ENCODE peak calls at places on chromosomes 7 and 10, in six cellular contexts. D, K, L, I, G and Q are unnamed samples. For H3K27me3, the result is how much of the 10 kb centered on the place peaks cover.

GRCh38 chr7:100177040-100178001 is at the start of the genes GPC2 and STAG3:
- DNase-seq in D (peak), K (peak), L (peak), I (peak), G (peak), Q (peak)

GRCh38 chr10:31706921-31707571 is 221.6 kb downstream of the ARHGAP12 start:
- DNase-seq in D (no peak), K (no peak), L (no peak), I (peak), G (no peak), Q (no peak)

GRCh38 chr10:100370976-100371706 is 24.1 kb downstream of the SCD start:
- DNase-seq in D (no peak), K (peak), L (peak), I (peak), G (peak), Q (no peak)

GRCh38 chr10:83881647-83882046 is 257.7 kb upstream of the GHITM start:
- DNase-seq in D (no peak), K (no peak), L (no peak), I (no peak), G (no peak), Q (no peak)

GRCh38 chr10:104099941-104100340 is 14.3 kb upstream of the COL17A1 start:
- DNase-seq in D (no peak), K (no peak), L (no peak), I (no peak), G (peak), Q (no peak)

GRCh38 chr7:130841416-130841815 is 107.4 kb upstream of the KLF14 start:
- DNase-seq in D (no peak), K (no peak), L (no peak), I (no peak), G (no peak), Q (no peak)

GRCh38 chr10:91409069-91409868 is 875 bp upstream of the HECTD2 start:
- DNase-seq in D (no peak), K (peak), L (peak), I (peak), G (peak), Q (no peak)

GRCh38 chr10:75612904-75613684 is 181.7 kb downstream of the LRMDA start:
- DNase-seq in D (no peak), K (no peak), L (no peak), I (no peak), G (no peak), Q (no peak)

GRCh38 chr7:2527505-2528464 is 8.2 kb downstream of the LFNG start:
- DNase-seq in D (no peak), K (peak), L (no peak), I (no peak), G (peak), Q (peak)

GRCh38 chr7:96636342-96636865 is 73.2 kb downstream of the SEM1 start:
- DNase-seq in D (no peak), K (no peak), L (no peak), I (no peak), G (no peak), Q (peak)

GRCh38 chr10:124262249-124262865 is 156.4 kb downstream of the OAT start:
- DNase-seq in D (no peak), K (no peak), L (no peak), I (peak), G (no peak), Q (no peak)

GRCh38 chr7:13990319-13990983 is 985 bp upstream of the ETV1 start:
- DNase-seq in D (no peak), K (peak), L (peak), I (peak), G (peak), Q (no peak)

GRCh38 chr7:25950488-25951413 is 201.2 kb upstream of the NFE2L3 start:
- DNase-seq in D (peak), K (peak), L (no peak), I (peak), G (peak), Q (peak)

GRCh38 chr10:34655286-34656170 is 159.6 kb downstream of the PARD3 start:
- DNase-seq in D (no peak), K (peak), L (peak), I (no peak), G (peak), Q (peak)

GRCh38 chr7:142549007-142549406 is 200.3 kb upstream of the PRSS1 start:
- DNase-seq in D (no peak), K (peak), L (no peak), I (no peak), G (peak), Q (peak)

GRCh38 chr10:3770611-3771110 is 14.3 kb downstream of the KLF6 start:
- DNase-seq in D (no peak), K (no peak), L (no peak), I (no peak), G (no peak), Q (no peak)

GRCh38 chr7:19069842-19070241 is 47.6 kb downstream of the TWIST1 start:
- DNase-seq in D (no peak), K (peak), L (no peak), I (no peak), G (peak), Q (no peak)

GRCh38 chr10:52308251-52309031 is 5.6 kb upstream of the DKK1 start:
- DNase-seq in D (no peak), K (peak), L (peak), I (peak), G (peak), Q (no peak)

GRCh38 chr10:97428572-97428981 is 2.6 kb downstream of the PGAM1 start:
- DNase-seq in D (no peak), K (peak), L (no peak), I (no peak), G (peak), Q (no peak)

GRCh38 chr10:99524050-99524666 is 8.6 kb upstream of the NKX2-3 start:
- DNase-seq in D (no peak), K (no peak), L (no peak), I (no peak), G (no peak), Q (no peak)

GRCh38 chr7:142030294-142030693 is 34.6 kb downstream of the MGAM start:
- DNase-seq in D (no peak), K (peak), L (no peak), I (no peak), G (peak), Q (no peak)

GRCh38 chr7:140571537-140572122 is 69.0 kb downstream of the DENND2A start:
- DNase-seq in D (no peak), K (peak), L (no peak), I (peak), G (peak), Q (no peak)

GRCh38 chr7:41640487-41640886 is 62.4 kb downstream of the INHBA start:
- DNase-seq in D (no peak), K (no peak), L (no peak), I (no peak), G (no peak), Q (no peak)

GRCh38 chr10:17092986-17093803 is 36.4 kb downstream of the CUBN start:
- DNase-seq in D (no peak), K (no peak), L (no peak), I (no peak), G (no peak), Q (no peak)
- H3K27me3 ChIP-seq in D (under half), K (under half), L (under half), I (under half), G (under half), Q (under half)

DNA sequence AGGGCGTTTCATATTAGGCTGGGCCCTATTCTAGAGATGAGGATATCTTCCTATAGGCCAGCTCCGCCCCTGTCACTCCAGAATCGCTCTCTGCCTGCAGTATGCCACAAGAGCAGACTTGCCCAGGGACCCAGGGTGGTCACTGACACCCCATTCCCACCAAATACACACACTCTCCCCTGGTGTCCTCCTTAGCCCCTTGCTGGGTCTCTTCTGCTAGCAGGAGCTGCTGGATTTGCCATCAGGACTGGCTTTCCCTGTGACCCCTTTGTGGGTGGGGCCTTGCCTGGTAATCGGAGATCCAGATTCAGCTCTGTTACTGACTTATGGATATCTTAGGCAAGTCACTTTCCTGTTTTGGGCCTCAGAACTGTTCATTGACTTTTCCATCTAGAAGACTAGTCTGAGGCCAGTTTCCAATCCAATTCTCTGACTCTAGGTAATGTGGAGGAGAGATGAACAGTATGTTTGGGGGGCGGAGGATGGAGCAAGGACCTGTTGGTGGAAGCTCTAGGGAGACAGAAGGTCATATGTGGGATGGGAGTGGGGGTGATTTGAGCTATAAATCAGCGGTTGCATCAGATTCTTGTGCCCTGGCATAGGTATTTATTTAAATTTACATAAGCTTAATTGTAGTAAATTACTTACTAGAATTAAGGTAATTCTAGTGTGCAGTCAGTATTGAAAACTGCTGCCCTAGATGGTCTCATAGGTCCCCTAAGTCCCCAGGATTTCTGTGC is 1.6 kb downstream of the TSPAN15 start:
- DNase-seq in D (no peak), K (no peak), L (no peak), I (no peak), G (no peak), Q (no peak)
- H3K4me3 ChIP-seq in D (no peak), K (no peak), L (peak), I (no peak), G (no peak), Q (no peak)

DNA sequence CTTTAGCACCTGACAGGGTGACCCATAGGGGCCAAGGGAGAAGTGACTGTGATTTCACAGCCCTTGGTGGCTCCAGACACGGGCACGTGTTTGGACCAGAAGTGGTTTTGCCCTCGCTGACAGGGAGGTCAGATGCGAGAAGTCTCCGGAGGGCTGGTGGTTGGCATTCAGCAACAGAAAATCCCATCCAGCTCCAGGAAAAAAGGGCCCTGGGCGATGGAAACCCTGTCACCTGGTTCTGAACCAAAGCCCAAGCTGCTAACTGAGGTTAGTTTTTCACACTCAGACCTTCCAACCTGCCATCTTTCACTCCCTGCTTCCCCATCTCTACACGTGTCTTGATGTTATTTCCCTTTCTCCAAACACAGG is 272.9 kb downstream of the TRIL start:
- DNase-seq in D (no peak), K (no peak), L (no peak), I (peak), G (no peak), Q (no peak)
- TF ChIP-seq CTCF in D (no peak), K (no peak), L (no peak), I (no peak), G (no peak), Q (no peak)

DNA sequence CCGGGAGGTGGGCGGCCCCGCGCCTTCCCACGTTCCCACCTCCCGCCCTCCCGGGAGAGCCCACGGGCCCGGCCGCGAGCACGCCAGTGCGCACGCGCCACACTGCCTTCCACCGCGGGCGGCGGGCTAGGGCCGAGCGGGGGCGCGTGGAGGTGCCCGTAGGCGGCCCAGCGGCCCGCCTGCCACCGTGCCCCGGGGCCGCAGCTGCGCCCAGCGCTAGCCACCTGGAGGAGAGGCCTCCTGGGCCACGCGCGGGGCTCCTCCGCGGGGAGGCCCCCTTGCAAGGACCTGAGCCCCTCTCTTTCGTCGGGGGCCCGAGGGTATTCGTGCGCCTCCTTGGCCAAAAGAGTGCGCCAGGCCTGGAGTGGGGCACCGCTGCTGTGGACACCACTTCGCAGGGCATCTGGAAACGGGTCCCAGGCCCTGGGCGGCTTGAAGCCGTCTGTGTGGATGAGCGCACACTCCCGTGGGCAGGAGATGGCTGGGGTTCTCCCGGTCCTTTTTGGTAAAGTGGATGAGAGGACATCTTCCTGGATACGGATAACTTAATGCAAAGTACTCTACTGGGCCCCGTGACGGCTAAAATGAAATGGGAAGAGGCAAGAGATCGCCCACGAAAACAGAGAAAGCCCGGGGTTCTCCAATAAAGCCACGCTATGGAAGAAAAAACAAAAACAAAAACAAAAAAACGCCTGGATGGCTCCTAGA is 9.0 kb upstream of the EBF3 start:
- DNase-seq in D (no peak), K (no peak), L (no peak), I (peak), G (no peak), Q (no peak)
- H3K27me3 ChIP-seq in D (under half), K (under half), L (under half), I (under half), G (under half), Q (under half)

DNA sequence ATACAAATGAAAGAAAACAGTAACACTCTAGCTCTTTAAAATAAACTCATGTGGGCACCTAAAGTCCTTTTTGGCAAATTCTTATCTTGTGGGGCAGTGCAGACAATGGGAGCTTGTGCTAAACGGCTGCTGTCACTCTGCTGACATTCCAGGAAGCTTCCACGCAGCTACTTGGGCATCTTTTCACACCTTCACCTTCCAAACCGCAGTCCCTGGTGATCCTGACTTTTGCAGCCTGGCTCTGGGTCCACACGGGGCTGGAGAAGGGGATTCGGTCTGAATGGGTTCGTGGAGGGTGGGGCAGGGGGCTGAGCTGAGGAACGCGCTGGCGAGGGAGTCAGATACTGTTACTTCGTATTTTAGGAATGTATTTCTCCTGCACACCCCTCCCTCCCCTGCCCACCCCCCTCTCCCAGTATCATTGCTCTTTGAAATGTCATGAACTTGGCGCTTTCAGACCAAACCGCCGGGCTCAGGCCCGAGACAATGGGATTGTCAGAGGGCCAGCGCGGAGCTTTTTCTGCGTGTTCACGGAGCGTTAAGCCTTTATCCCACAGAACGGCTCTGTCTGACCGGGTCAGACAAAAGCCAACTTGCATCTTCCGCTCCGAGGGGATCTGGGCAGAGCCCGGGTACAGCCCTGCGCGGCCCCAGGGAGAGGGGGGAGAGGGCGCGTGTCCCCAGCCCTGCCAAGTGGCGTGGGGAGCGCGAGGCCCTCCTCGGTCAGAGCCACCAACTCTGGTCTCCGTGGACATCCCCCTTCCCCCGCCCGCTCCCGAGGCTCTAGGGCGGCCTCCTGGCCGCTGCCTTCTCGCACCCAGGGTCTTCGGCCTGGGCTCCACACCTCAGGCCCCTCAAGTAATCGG is 76.7 kb upstream of the EN2 start:
- DNase-seq in D (no peak), K (no peak), L (no peak), I (no peak), G (no peak), Q (no peak)
- H3K4me3 ChIP-seq in D (no peak), K (no peak), L (no peak), I (no peak), G (no peak), Q (no peak)

DNA sequence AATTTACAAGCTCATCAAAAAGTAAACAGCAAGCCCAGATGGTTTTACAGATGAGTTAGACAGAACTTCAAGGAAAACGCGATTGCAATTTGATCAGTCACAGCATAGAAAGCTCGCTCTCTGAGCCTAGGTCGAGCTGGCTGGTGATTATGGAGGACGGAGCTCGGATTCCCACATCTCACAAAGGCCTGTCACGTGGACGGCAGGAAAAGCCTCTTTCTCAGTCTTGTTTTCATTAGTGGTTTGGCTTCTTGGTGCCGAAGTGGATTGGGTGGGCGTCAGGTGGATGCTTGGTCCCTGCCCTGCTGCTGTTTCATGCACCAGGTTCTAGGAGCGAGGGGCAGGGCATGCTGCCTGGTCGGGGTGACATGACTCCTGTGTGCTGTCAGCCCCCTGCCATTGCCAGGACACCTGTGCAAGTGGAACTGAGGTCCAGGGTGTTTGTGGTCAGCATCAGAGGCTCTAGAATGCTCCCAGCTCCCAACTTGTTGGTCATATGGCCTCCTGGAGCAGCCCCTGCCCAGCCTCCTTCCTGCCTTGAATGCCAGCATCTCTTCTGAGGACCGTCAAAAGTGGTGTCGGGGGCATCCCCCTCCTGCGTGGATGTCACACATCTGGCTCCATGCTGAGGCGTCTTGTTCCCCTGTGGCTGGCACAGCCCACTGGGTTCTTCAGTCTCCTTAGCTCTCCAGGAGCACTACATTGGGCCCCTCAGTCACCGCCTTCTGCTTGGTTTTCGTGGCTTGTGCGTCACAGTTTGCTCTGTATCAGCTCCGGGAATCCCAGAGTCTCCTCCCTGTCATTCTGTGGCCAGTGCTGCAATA is 24.7 kb downstream of the ADCY1 start:
- DNase-seq in D (no peak), K (no peak), L (no peak), I (no peak), G (no peak), Q (no peak)
- TF ChIP-seq CTCF in D (no peak), K (no peak), L (no peak), I (no peak), G (no peak), Q (no peak)